ENCODE peak calls at places on chromosomes 4 and X, in seven cellular contexts. Y, R, F, H, S, A and X are unnamed samples.

GRCh38 chr4:85039526-85039925 is 73.0 kb upstream of the WDFY3 start:
- DNase-seq in Y (no peak), R (no peak), A (no peak), H (no peak), F (no peak), S (peak; percentile 22), X (no peak)

GRCh38 chrX:20205927-20206708 is 60.6 kb downstream of the RPS6KA3 start:
- DNase-seq in S (no peak), H (no peak), Y (no peak), F (no peak), R (no peak), A (no peak), X (no peak)

GRCh38 chr4:83113429-83113786 is 1.1 kb downstream of the PLAC8 start:
- DNase-seq in Y (no peak), S (no peak), F (no peak), R (no peak), A (no peak), H (no peak), X (no peak)

GRCh38 chrX:77749695-77750094 is 36.3 kb downstream of the ATRX start:
- DNase-seq in R (no peak), F (no peak), Y (no peak), S (peak; percentile 36), H (no peak), A (no peak), X (no peak)

GRCh38 chrX:118346258-118347094 is 570 bp downstream of the WDR44 start:
- DNase-seq in F (peak; percentile 93), R (peak; percentile 54), S (no peak), A (peak; percentile 55), H (peak; percentile 44), Y (peak; percentile 61), X (peak; percentile 42)

GRCh38 chrX:133269168-133269567 is 51.0 kb upstream of the TFDP3 start:
- DNase-seq in F (no peak), H (no peak), Y (no peak), R (no peak), A (peak; percentile 12), S (no peak), X (no peak)

GRCh38 chr4:11428161-11428700 is 463 bp downstream of the HS3ST1 start:
- DNase-seq in R (no peak), Y (no peak), A (no peak), H (no peak), F (peak; percentile 79), S (no peak), X (no peak)

GRCh38 chr4:37830640-37831039 is 4.2 kb downstream of the PGM2 start:
- DNase-seq in R (no peak), F (no peak), S (no peak), H (no peak), Y (no peak), A (no peak), X (no peak)

GRCh38 chrX:23901805-23902204 is 5.9 kb downstream of the APOO start:
- DNase-seq in S (peak; percentile 54), H (peak; percentile 45), Y (peak; percentile 24), R (peak; percentile 49), F (no peak), A (peak; percentile 84), X (peak; percentile 83)

GRCh38 chrX:137432609-137433008 is 133.3 kb upstream of the ZIC3 start:
- DNase-seq in R (peak; percentile 43), S (no peak), F (no peak), H (no peak), Y (no peak), A (peak; percentile 55), X (peak; percentile 27)

GRCh38 chr4:3830774-3831528 is 64.8 kb downstream of the ADRA2C start:
- DNase-seq in S (no peak), Y (no peak), F (no peak), H (no peak), R (no peak), A (no peak), X (no peak)

GRCh38 chr4:47561331-47561730 is 76.3 kb downstream of the ATP10D start:
- DNase-seq in Y (no peak), A (no peak), H (no peak), R (no peak), F (no peak), S (no peak), X (no peak)

GRCh38 chr4:77040265-77040664 is 35.5 kb downstream of the CCNI start:
- DNase-seq in F (no peak), Y (no peak), H (no peak), S (peak; percentile 77), R (no peak), A (no peak), X (no peak)

GRCh38 chrX:47351706-47352105 is 18.7 kb upstream of the ZNF157 start:
- DNase-seq in F (no peak), A (peak; percentile 5), R (no peak), H (no peak), S (peak; percentile 57), Y (no peak), X (no peak)

GRCh38 chrX:2692221-2693122 is 1.4 kb downstream of the CD99 start:
- DNase-seq in A (no peak), H (no peak), F (peak; percentile 84), S (peak; percentile 78), Y (no peak), R (peak; percentile 17), X (no peak)

GRCh38 chrX:148298737-148299136 is 201.7 kb upstream of the AFF2 start:
- DNase-seq in H (no peak), S (peak; percentile 58), Y (no peak), A (no peak), R (no peak), F (no peak), X (no peak)

GRCh38 chr4:100935090-100935489 is 412.2 kb downstream of the PPP3CA start:
- DNase-seq in A (peak; percentile 50), F (no peak), H (no peak), R (peak; percentile 9), Y (no peak), S (no peak), X (peak; percentile 26)

GRCh38 chr4:121594796-121595526 is 101.8 kb downstream of the ANXA5 start:
- DNase-seq in S (peak; percentile 56), R (no peak), Y (no peak), H (no peak), A (peak; percentile 15), F (no peak), X (no peak)

GRCh38 chrX:129318375-129318774 is 204.9 kb downstream of the SMARCA1 start:
- DNase-seq in F (no peak), H (no peak), Y (no peak), S (no peak), R (peak; percentile 0), A (peak; percentile 27), X (peak; percentile 26)

GRCh38 chr4:113811329-113811728 is 49.8 kb upstream of the CAMK2D start:
- DNase-seq in Y (no peak), R (no peak), A (no peak), H (no peak), S (no peak), F (no peak), X (no peak)

DNA sequence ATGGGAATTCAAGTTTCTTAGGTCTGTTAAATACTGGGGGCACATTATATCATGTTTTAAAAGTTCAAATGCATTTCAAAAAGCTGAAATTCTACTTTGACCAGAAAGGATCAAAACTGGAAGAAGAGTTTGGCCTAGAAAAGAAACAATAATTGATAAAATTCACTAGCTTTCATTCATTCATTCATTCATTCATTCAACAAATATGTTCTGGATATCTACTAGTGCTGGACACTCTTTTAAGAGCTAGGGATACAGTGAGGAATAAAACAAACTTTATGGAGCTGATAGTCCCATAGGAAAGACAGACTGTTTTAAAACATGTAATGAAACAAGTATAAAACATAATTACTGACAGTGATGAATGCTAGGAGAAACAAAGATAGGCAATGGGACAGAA is 106.0 kb downstream of the JADE1 start:
- DNase-seq in A (no peak), R (no peak), Y (no peak), H (no peak), S (no peak), F (no peak), X (no peak)
- H3K27ac ChIP-seq in A (no peak overlapping the region), R (no peak overlapping the region), Y (no peak overlapping the region), H (no peak overlapping the region), S (no peak overlapping the region), F (peak overlapping the region; percentile 85), X (no peak overlapping the region)

GRCh38 chr4:143359794-143360193 is 23.1 kb downstream of the GAB1 start:
- DNase-seq in A (peak; percentile 87), R (no peak), Y (no peak), H (no peak), F (no peak), S (no peak), X (peak; percentile 9)

GRCh38 chr4:143360838-143361237 is 24.2 kb downstream of the GAB1 start:
- DNase-seq in F (no peak), S (peak; percentile 52), H (no peak), Y (no peak), A (no peak), R (no peak), X (no peak)

GRCh38 chr4:143357161-143357845 is 20.6 kb downstream of the GAB1 start:
- DNase-seq in H (no peak), R (no peak), Y (no peak), A (no peak), S (no peak), F (no peak), X (no peak)

GRCh38 chr4:143358419-143358818 is 21.7 kb downstream of the GAB1 start:
- DNase-seq in F (no peak), Y (no peak), S (no peak), R (no peak), A (no peak), H (no peak), X (no peak)

GRCh38 chr4:143358923-143359694 is 22.4 kb downstream of the GAB1 start:
- DNase-seq in A (peak; percentile 96), S (peak; percentile 60), F (peak; percentile 84), R (no peak), Y (peak; percentile 8), H (peak; percentile 67), X (no peak)
- H3K4me1 ChIP-seq in A (peaks cover 85% of the 10 kb centered on the region), S (peaks cover 26% of the 10 kb centered on the region), F (peaks cover 78% of the 10 kb centered on the region), R (peaks cover 64% of the 10 kb centered on the region), Y (peaks cover 10% of the 10 kb centered on the region), H (peaks cover 10% of the 10 kb centered on the region), X (no peaks in the 10 kb centered on the region)

GRCh38 chr4:155371432-155372043 is 5.2 kb downstream of the MAP9 start:
- DNase-seq in R (peak; percentile 35), F (no peak), Y (peak; percentile 30), S (peak; percentile 5), H (no peak), A (peak; percentile 44), X (no peak)

DNA sequence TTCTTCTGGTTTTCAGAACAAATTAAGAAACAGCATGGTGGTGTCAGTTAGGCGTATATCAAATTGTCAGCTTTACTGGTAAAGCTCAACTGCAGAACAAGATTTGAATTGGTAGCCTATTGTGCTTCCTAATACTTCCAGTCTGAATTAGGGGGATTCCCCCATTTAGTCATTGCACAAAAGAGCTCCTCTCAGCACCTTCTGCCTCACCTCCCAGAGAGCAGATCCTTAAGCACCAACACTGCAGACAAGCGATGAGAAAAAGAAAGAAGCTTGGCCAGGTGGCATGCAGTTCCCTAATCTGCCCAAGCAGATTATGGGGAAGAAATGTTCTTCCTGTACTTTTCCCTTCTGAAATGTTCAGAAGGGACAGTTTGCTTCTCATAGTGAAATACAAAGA is 9.2 kb downstream of the MAP9 start:
- DNase-seq in Y (no peak), F (no peak), R (no peak), S (no peak), H (no peak), A (no peak), X (no peak)
- H3K27ac ChIP-seq in Y (no peak overlapping the region), F (no peak overlapping the region), R (no peak overlapping the region), S (no peak overlapping the region), H (no peak overlapping the region), A (no peak overlapping the region), X (no peak overlapping the region)

DNA sequence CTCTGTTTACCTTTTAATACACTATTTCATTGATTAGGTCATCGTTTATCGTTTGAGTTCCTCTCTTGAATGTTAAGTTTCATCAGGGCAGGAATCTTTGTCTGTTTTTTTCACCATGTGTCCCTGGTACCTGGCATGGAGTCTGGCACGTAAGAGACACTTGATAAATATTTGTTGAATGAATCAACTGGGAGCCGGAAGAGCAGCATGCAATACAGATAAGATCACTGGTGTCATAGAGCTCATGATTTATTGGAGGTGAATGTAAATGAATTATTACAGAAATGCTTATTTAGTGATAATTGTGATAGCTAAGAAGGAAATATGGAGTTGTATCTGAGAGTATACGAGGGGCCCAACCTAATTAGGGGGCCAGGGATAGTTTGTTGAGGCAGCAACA is 62.8 kb downstream of the UCHL1 start:
- DNase-seq in A (no peak), R (no peak), F (no peak), H (no peak), Y (no peak), S (peak; percentile 12), X (no peak)
- H3K4me1 ChIP-seq in A (no peaks in the 10 kb centered on the region), R (no peaks in the 10 kb centered on the region), F (no peaks in the 10 kb centered on the region), H (peaks cover 2% of the 10 kb centered on the region), Y (no peaks in the 10 kb centered on the region), S (peaks cover 2% of the 10 kb centered on the region), X (no peaks in the 10 kb centered on the region)